ENCODE peak calls at places on chromosomes 11 and 22, in five cellular contexts. V, K, E, P and G are unnamed samples.
A peak's percentile ranks its signal among the peaks of the same experiment; 100 is the strongest.

GRCh38 chr22:20302438-20303228 is 17.2 kb downstream of the DGCR6L start:
- DNase-seq in V (peak; percentile 36), K (no peak), E (no peak), P (no peak), G (no peak)

GRCh38 chr22:27488456-27489224 is 312.9 kb downstream of the MN1 start:
- DNase-seq in V (no peak), K (no peak), E (no peak), P (peak; percentile 58), G (no peak)

GRCh38 chr11:82080160-82080559 is 653.5 kb downstream of the FAM181B start:
- DNase-seq in V (no peak), K (no peak), E (no peak), P (no peak), G (no peak)

GRCh38 chr11:34266090-34266912 is 91.5 kb downstream of the ABTB2 start:
- DNase-seq in V (peak; percentile 60), K (no peak), E (no peak), P (no peak), G (no peak)

GRCh38 chr11:3626250-3626960 is 15.4 kb downstream of the ART5 start:
- DNase-seq in V (peak; percentile 81), K (no peak), E (peak; percentile 27), P (no peak), G (no peak)

GRCh38 chr11:62456630-62457029 is 37.8 kb downstream of the SCGB1A1 start:
- DNase-seq in V (no peak), K (no peak), E (no peak), P (no peak), G (no peak)

GRCh38 chr11:58068640-58069039 is 37.9 kb downstream of the OR6Q1 start:
- DNase-seq in V (no peak), K (no peak), E (no peak), P (no peak), G (no peak)

GRCh38 chr11:102197759-102198158 is 87.5 kb downstream of the YAP1 start:
- DNase-seq in V (no peak), K (no peak), E (no peak), P (no peak), G (no peak)

GRCh38 chr11:120707098-120707497 is 195.6 kb downstream of the GRIK4 start:
- DNase-seq in V (no peak), K (no peak), E (no peak), P (no peak), G (no peak)

GRCh38 chr11:13238879-13239514 is 38.6 kb upstream of the BMAL1 start:
- DNase-seq in V (no peak), K (peak; percentile 25), E (peak; percentile 62), P (peak; percentile 38), G (peak; percentile 33)

GRCh38 chr22:19121631-19122142 is 525 bp downstream of the DGCR2 start:
- DNase-seq in V (peak; percentile 82), K (peak; percentile 22), E (peak; percentile 52), P (peak; percentile 48), G (peak; percentile 41)

GRCh38 chr22:30565341-30565740 is 9.1 kb downstream of the GAL3ST1 start:
- DNase-seq in V (no peak), K (no peak), E (no peak), P (no peak), G (no peak)

GRCh38 chr11:84714316-84714780 is 912.8 kb downstream of the DLG2 start:
- DNase-seq in V (peak; percentile 51), K (no peak), E (peak; percentile 79), P (peak; percentile 50), G (peak; percentile 34)

GRCh38 chr11:91653091-91653754 is 571.4 kb upstream of the FAT3 start:
- DNase-seq in V (no peak), K (no peak), E (no peak), P (no peak), G (no peak)

GRCh38 chr11:29211205-29211604 is 805.6 kb downstream of the KCNA4 start:
- DNase-seq in V (no peak), K (no peak), E (no peak), P (no peak), G (no peak)

GRCh38 chr22:50504245-50505211 is 3.0 kb downstream of the LMF2 start:
- DNase-seq in V (peak; percentile 72), K (no peak), E (no peak), P (no peak), G (no peak)

GRCh38 chr11:27571151-27571840 is 64.7 kb upstream of the LIN7C start:
- DNase-seq in V (no peak), K (no peak), E (no peak), P (no peak), G (no peak)

GRCh38 chr11:108069947-108070346 is 51.4 kb upstream of the ACAT1 start:
- DNase-seq in V (no peak), K (no peak), E (no peak), P (no peak), G (no peak)

GRCh38 chr11:3155691-3156258 is 9.3 kb downstream of the OSBPL5 start:
- DNase-seq in V (peak; percentile 46), K (no peak), E (no peak), P (no peak), G (no peak)

GRCh38 chr11:46658259-46658658 is 40.9 kb downstream of the ATG13 start:
- DNase-seq in V (peak; percentile 75), K (no peak), E (no peak), P (no peak), G (no peak)

GRCh38 chr11:68040121-68040956 is 1.5 kb downstream of the TCIRG1 start:
- DNase-seq in V (peak; percentile 87), K (peak; percentile 36), E (peak; percentile 77), P (peak; percentile 100), G (no peak)

GRCh38 chr11:120431633-120432032 is 79.9 kb upstream of the GRIK4 start:
- DNase-seq in V (no peak), K (no peak), E (no peak), P (peak; percentile 16), G (no peak)

GRCh38 chr11:126698576-126698975 is 302.0 kb downstream of the KIRREL3 start:
- DNase-seq in V (no peak), K (no peak), E (no peak), P (no peak), G (no peak)